ENCODE peak calls at places on chromosomes 16 and 17, in eight cellular contexts. One of them, this sample, is unnamed.

GRCh38 chr16:1812732-1813163 is 13.9 kb downstream of the HAGH start:
- DNase-seq in T-helper 17 cell: no peak
- DNase-seq in ELF-1: peak
- DNase-seq in gastrocnemius medialis: peak
- DNase-seq in substantia nigra: no peak
- DNase-seq in NCI-H1092: peak
- DNase-seq in lung: peak
- DNase-seq in NCI-H1694 treated with DMSO at 0.1 percent for 48 hours: peak
- DNase-seq in this sample: peak

GRCh38 chr17:9644910-9645751 is at the start of gene USP43:
- DNase-seq in T-helper 17 cell: no peak
- DNase-seq in ELF-1: peak
- DNase-seq in gastrocnemius medialis: no peak
- DNase-seq in substantia nigra: no peak
- DNase-seq in NCI-H1092: no peak
- DNase-seq in lung: peak
- DNase-seq in NCI-H1694 treated with DMSO at 0.1 percent for 48 hours: no peak
- DNase-seq in this sample: peak

GRCh38 chr17:35298639-35299038 is 55.8 kb downstream of the SLFN5 start:
- DNase-seq in T-helper 17 cell: no peak
- DNase-seq in ELF-1: no peak
- DNase-seq in gastrocnemius medialis: no peak
- DNase-seq in substantia nigra: no peak
- DNase-seq in NCI-H1092: no peak
- DNase-seq in lung: no peak
- DNase-seq in NCI-H1694 treated with DMSO at 0.1 percent for 48 hours: no peak
- DNase-seq in this sample: no peak

GRCh38 chr17:64036198-64036922 is 15.9 kb upstream of the ICAM2 start:
- DNase-seq in T-helper 17 cell: no peak
- DNase-seq in ELF-1: peak
- DNase-seq in gastrocnemius medialis: no peak
- DNase-seq in substantia nigra: no peak
- DNase-seq in NCI-H1092: no peak
- DNase-seq in lung: no peak
- DNase-seq in NCI-H1694 treated with DMSO at 0.1 percent for 48 hours: no peak
- DNase-seq in this sample: peak

GRCh38 chr17:29807520-29808361 is 122.3 kb downstream of the SSH2 start:
- DNase-seq in T-helper 17 cell: peak
- DNase-seq in ELF-1: peak
- DNase-seq in gastrocnemius medialis: peak
- DNase-seq in substantia nigra: peak
- DNase-seq in NCI-H1092: peak
- DNase-seq in lung: peak
- DNase-seq in NCI-H1694 treated with DMSO at 0.1 percent for 48 hours: peak
- DNase-seq in this sample: peak

GRCh38 chr16:19330801-19331484 is 45.4 kb downstream of the CLEC19A start:
- DNase-seq in T-helper 17 cell: no peak
- DNase-seq in ELF-1: peak
- DNase-seq in gastrocnemius medialis: no peak
- DNase-seq in substantia nigra: peak
- DNase-seq in NCI-H1092: peak
- DNase-seq in lung: no peak
- DNase-seq in NCI-H1694 treated with DMSO at 0.1 percent for 48 hours: no peak
- DNase-seq in this sample: peak

GRCh38 chr17:80656590-80656989 is 112.0 kb downstream of the RPTOR start:
- DNase-seq in T-helper 17 cell: no peak
- DNase-seq in ELF-1: no peak
- DNase-seq in gastrocnemius medialis: no peak
- DNase-seq in substantia nigra: no peak
- DNase-seq in NCI-H1092: no peak
- DNase-seq in lung: no peak
- DNase-seq in NCI-H1694 treated with DMSO at 0.1 percent for 48 hours: no peak
- DNase-seq in this sample: no peak

GRCh38 chr17:38702166-38702899 is 2.7 kb upstream of the MLLT6 start:
- DNase-seq in T-helper 17 cell: peak
- DNase-seq in ELF-1: peak
- DNase-seq in gastrocnemius medialis: peak
- DNase-seq in substantia nigra: peak
- DNase-seq in NCI-H1092: peak
- DNase-seq in lung: peak
- DNase-seq in NCI-H1694 treated with DMSO at 0.1 percent for 48 hours: peak
- DNase-seq in this sample: peak

GRCh38 chr16:81214745-81215166 is 23.7 kb upstream of the BCO1 start:
- DNase-seq in T-helper 17 cell: no peak
- DNase-seq in ELF-1: peak
- DNase-seq in gastrocnemius medialis: no peak
- DNase-seq in substantia nigra: no peak
- DNase-seq in NCI-H1092: no peak
- DNase-seq in lung: no peak
- DNase-seq in NCI-H1694 treated with DMSO at 0.1 percent for 48 hours: no peak
- DNase-seq in this sample: peak

GRCh38 chr16:56195151-56195550 is 3.9 kb downstream of the GNAO1 start:
- DNase-seq in T-helper 17 cell: no peak
- DNase-seq in ELF-1: no peak
- DNase-seq in gastrocnemius medialis: no peak
- DNase-seq in substantia nigra: peak
- DNase-seq in NCI-H1092: peak
- DNase-seq in lung: no peak
- DNase-seq in NCI-H1694 treated with DMSO at 0.1 percent for 48 hours: peak
- DNase-seq in this sample: peak

GRCh38 chr17:75652934-75653549 is 13.9 kb downstream of the RECQL5 start:
- DNase-seq in T-helper 17 cell: no peak
- DNase-seq in ELF-1: peak
- DNase-seq in gastrocnemius medialis: no peak
- DNase-seq in substantia nigra: peak
- DNase-seq in NCI-H1092: no peak
- DNase-seq in lung: no peak
- DNase-seq in NCI-H1694 treated with DMSO at 0.1 percent for 48 hours: peak
- DNase-seq in this sample: peak

GRCh38 chr17:81825841-81826471 is 7.1 kb downstream of the MCRIP1 start:
- DNase-seq in T-helper 17 cell: no peak
- DNase-seq in ELF-1: peak
- DNase-seq in gastrocnemius medialis: no peak
- DNase-seq in substantia nigra: no peak
- DNase-seq in NCI-H1092: no peak
- DNase-seq in lung: no peak
- DNase-seq in NCI-H1694 treated with DMSO at 0.1 percent for 48 hours: no peak
- DNase-seq in this sample: no peak

GRCh38 chr17:44759916-44760243 is 1.1 kb downstream of the ADAM11 start:
- DNase-seq in T-helper 17 cell: no peak
- DNase-seq in ELF-1: no peak
- DNase-seq in gastrocnemius medialis: no peak
- DNase-seq in substantia nigra: no peak
- DNase-seq in NCI-H1092: no peak
- DNase-seq in lung: no peak
- DNase-seq in NCI-H1694 treated with DMSO at 0.1 percent for 48 hours: no peak
- DNase-seq in this sample: no peak

GRCh38 chr16:88039591-88039990 is 88.4 kb downstream of the BANP start:
- DNase-seq in T-helper 17 cell: no peak
- DNase-seq in ELF-1: no peak
- DNase-seq in gastrocnemius medialis: no peak
- DNase-seq in substantia nigra: no peak
- DNase-seq in NCI-H1092: no peak
- DNase-seq in lung: no peak
- DNase-seq in NCI-H1694 treated with DMSO at 0.1 percent for 48 hours: no peak
- DNase-seq in this sample: no peak

GRCh38 chr16:60127196-60127595 is 1393.1 kb upstream of the GOT2 start:
- DNase-seq in T-helper 17 cell: no peak
- DNase-seq in ELF-1: peak
- DNase-seq in gastrocnemius medialis: no peak
- DNase-seq in substantia nigra: no peak
- DNase-seq in NCI-H1092: no peak
- DNase-seq in lung: no peak
- DNase-seq in NCI-H1694 treated with DMSO at 0.1 percent for 48 hours: no peak
- DNase-seq in this sample: no peak

GRCh38 chr17:896439-896838 is 83.1 kb downstream of the NXN start:
- DNase-seq in T-helper 17 cell: no peak
- DNase-seq in ELF-1: no peak
- DNase-seq in gastrocnemius medialis: no peak
- DNase-seq in substantia nigra: no peak
- DNase-seq in NCI-H1092: no peak
- DNase-seq in lung: no peak
- DNase-seq in NCI-H1694 treated with DMSO at 0.1 percent for 48 hours: no peak
- DNase-seq in this sample: no peak

GRCh38 chr16:5907544-5907943 is 809.9 kb upstream of the EEF2KMT start:
- DNase-seq in T-helper 17 cell: no peak
- DNase-seq in ELF-1: no peak
- DNase-seq in gastrocnemius medialis: no peak
- DNase-seq in substantia nigra: no peak
- DNase-seq in NCI-H1092: no peak
- DNase-seq in lung: no peak
- DNase-seq in NCI-H1694 treated with DMSO at 0.1 percent for 48 hours: no peak
- DNase-seq in this sample: no peak

GRCh38 chr17:80629298-80630028 is 84.8 kb downstream of the RPTOR start:
- DNase-seq in T-helper 17 cell: no peak
- DNase-seq in ELF-1: no peak
- DNase-seq in gastrocnemius medialis: no peak
- DNase-seq in substantia nigra: no peak
- DNase-seq in NCI-H1092: no peak
- DNase-seq in lung: no peak
- DNase-seq in NCI-H1694 treated with DMSO at 0.1 percent for 48 hours: no peak
- DNase-seq in this sample: no peak

GRCh38 chr16:48217708-48218107 is 26.4 kb upstream of the LONP2 start:
- DNase-seq in T-helper 17 cell: no peak
- DNase-seq in ELF-1: no peak
- DNase-seq in gastrocnemius medialis: no peak
- DNase-seq in substantia nigra: no peak
- DNase-seq in NCI-H1092: no peak
- DNase-seq in lung: no peak
- DNase-seq in NCI-H1694 treated with DMSO at 0.1 percent for 48 hours: no peak
- DNase-seq in this sample: no peak

GRCh38 chr17:80584171-80584905 is 39.7 kb downstream of the RPTOR start:
- DNase-seq in T-helper 17 cell: no peak
- DNase-seq in ELF-1: no peak
- DNase-seq in gastrocnemius medialis: no peak
- DNase-seq in substantia nigra: no peak
- DNase-seq in NCI-H1092: no peak
- DNase-seq in lung: no peak
- DNase-seq in NCI-H1694 treated with DMSO at 0.1 percent for 48 hours: no peak
- DNase-seq in this sample: no peak

GRCh38 chr17:15463363-15463762 is 4.1 kb downstream of the CDRT4 start:
- DNase-seq in T-helper 17 cell: no peak
- DNase-seq in ELF-1: peak
- DNase-seq in gastrocnemius medialis: peak
- DNase-seq in substantia nigra: no peak
- DNase-seq in NCI-H1092: no peak
- DNase-seq in lung: peak
- DNase-seq in NCI-H1694 treated with DMSO at 0.1 percent for 48 hours: no peak
- DNase-seq in this sample: peak

GRCh38 chr17:42248351-42249179 is 27.6 kb downstream of the STAT5B start:
- DNase-seq in T-helper 17 cell: peak
- DNase-seq in ELF-1: peak
- DNase-seq in gastrocnemius medialis: peak
- DNase-seq in substantia nigra: peak
- DNase-seq in NCI-H1092: peak
- DNase-seq in lung: peak
- DNase-seq in NCI-H1694 treated with DMSO at 0.1 percent for 48 hours: peak
- DNase-seq in this sample: no peak

GRCh38 chr16:28059841-28060240 is 3.7 kb downstream of the GSG1L start:
- DNase-seq in T-helper 17 cell: no peak
- DNase-seq in ELF-1: no peak
- DNase-seq in gastrocnemius medialis: no peak
- DNase-seq in substantia nigra: no peak
- DNase-seq in NCI-H1092: no peak
- DNase-seq in lung: no peak
- DNase-seq in NCI-H1694 treated with DMSO at 0.1 percent for 48 hours: no peak
- DNase-seq in this sample: no peak

GRCh38 chr17:4179071-4179470 is 36.1 kb downstream of the CYB5D2 start:
- DNase-seq in T-helper 17 cell: no peak
- DNase-seq in ELF-1: no peak
- DNase-seq in gastrocnemius medialis: no peak
- DNase-seq in substantia nigra: no peak
- DNase-seq in NCI-H1092: no peak
- DNase-seq in lung: no peak
- DNase-seq in NCI-H1694 treated with DMSO at 0.1 percent for 48 hours: no peak
- DNase-seq in this sample: no peak

GRCh38 chr16:4767872-4768548 is 1.0 kb upstream of the ZNF500 start:
- DNase-seq in T-helper 17 cell: no peak
- DNase-seq in ELF-1: no peak
- DNase-seq in gastrocnemius medialis: peak
- DNase-seq in substantia nigra: no peak
- DNase-seq in NCI-H1092: no peak
- DNase-seq in lung: no peak
- DNase-seq in NCI-H1694 treated with DMSO at 0.1 percent for 48 hours: no peak
- DNase-seq in this sample: no peak

GRCh38 chr16:81625544-81626152 is 153.4 kb upstream of the PLCG2 start:
- DNase-seq in T-helper 17 cell: no peak
- DNase-seq in ELF-1: no peak
- DNase-seq in gastrocnemius medialis: no peak
- DNase-seq in substantia nigra: peak
- DNase-seq in NCI-H1092: peak
- DNase-seq in lung: peak
- DNase-seq in NCI-H1694 treated with DMSO at 0.1 percent for 48 hours: no peak
- DNase-seq in this sample: peak

GRCh38 chr17:63249256-63250006 is 196.7 kb downstream of the CYB561 start:
- DNase-seq in T-helper 17 cell: no peak
- DNase-seq in ELF-1: no peak
- DNase-seq in gastrocnemius medialis: no peak
- DNase-seq in substantia nigra: no peak
- DNase-seq in NCI-H1092: peak
- DNase-seq in lung: no peak
- DNase-seq in NCI-H1694 treated with DMSO at 0.1 percent for 48 hours: no peak
- DNase-seq in this sample: no peak

GRCh38 chr16:78836802-78837489 is 737.5 kb downstream of the WWOX start:
- DNase-seq in T-helper 17 cell: no peak
- DNase-seq in ELF-1: no peak
- DNase-seq in gastrocnemius medialis: no peak
- DNase-seq in substantia nigra: no peak
- DNase-seq in NCI-H1092: no peak
- DNase-seq in lung: no peak
- DNase-seq in NCI-H1694 treated with DMSO at 0.1 percent for 48 hours: no peak
- DNase-seq in this sample: no peak

GRCh38 chr17:604719-605118 is 109.9 kb downstream of the VPS53 start:
- DNase-seq in T-helper 17 cell: no peak
- DNase-seq in ELF-1: no peak
- DNase-seq in gastrocnemius medialis: no peak
- DNase-seq in substantia nigra: no peak
- DNase-seq in NCI-H1092: no peak
- DNase-seq in lung: no peak
- DNase-seq in NCI-H1694 treated with DMSO at 0.1 percent for 48 hours: no peak
- DNase-seq in this sample: no peak

GRCh38 chr17:45628019-45628418 is 137.5 kb upstream of the PLEKHM1 start:
- DNase-seq in T-helper 17 cell: no peak
- DNase-seq in ELF-1: peak
- DNase-seq in gastrocnemius medialis: no peak
- DNase-seq in substantia nigra: no peak
- DNase-seq in NCI-H1092: no peak
- DNase-seq in lung: no peak
- DNase-seq in NCI-H1694 treated with DMSO at 0.1 percent for 48 hours: no peak
- DNase-seq in this sample: no peak

GRCh38 chr17:80790021-80790765 is 201.4 kb upstream of the CHMP6 start:
- DNase-seq in T-helper 17 cell: no peak
- DNase-seq in ELF-1: no peak
- DNase-seq in gastrocnemius medialis: no peak
- DNase-seq in substantia nigra: no peak
- DNase-seq in NCI-H1092: no peak
- DNase-seq in lung: no peak
- DNase-seq in NCI-H1694 treated with DMSO at 0.1 percent for 48 hours: no peak
- DNase-seq in this sample: no peak

GRCh38 chr16:67459066-67459857 is 21.7 kb downstream of the ATP6V0D1 start:
- DNase-seq in T-helper 17 cell: no peak
- DNase-seq in ELF-1: peak
- DNase-seq in gastrocnemius medialis: peak
- DNase-seq in substantia nigra: no peak
- DNase-seq in NCI-H1092: no peak
- DNase-seq in lung: peak
- DNase-seq in NCI-H1694 treated with DMSO at 0.1 percent for 48 hours: no peak
- DNase-seq in this sample: no peak